ENCODE peak calls at places on chromosomes 16 and 17, in four cellular contexts. L is left ventricle myocardium inferior, X is ascending aorta, O is neuronal stem cell. F is an unnamed sample.
A peak's percentile ranks its signal among the peaks of the same experiment; 100 is the strongest.

GRCh38 chr16:12260647-12261262 is 284.2 kb downstream of the SNX29 start:
- DNase-seq in L (no peak), X (no peak), O (no peak), F (no peak)

GRCh38 chr17:17188586-17188985 is 17.5 kb downstream of the PLD6 start:
- DNase-seq in L (no peak), X (no peak), O (no peak), F (no peak)

GRCh38 chr17:63222655-63223054 is 223.5 kb downstream of the CYB561 start:
- DNase-seq in L (no peak), X (no peak), O (no peak), F (no peak)

GRCh38 chr16:55367796-55368195 is 43.8 kb downstream of the IRX6 start:
- DNase-seq in L (no peak), X (no peak), O (no peak), F (no peak)

GRCh38 chr17:41777579-41778188 is 8.8 kb downstream of the JUP start:
- DNase-seq in L (peak; percentile 83), X (no peak), O (no peak), F (no peak)

GRCh38 chr16:28091706-28092105 is 28.2 kb upstream of the GSG1L start:
- DNase-seq in L (no peak), X (no peak), O (no peak), F (no peak)

GRCh38 chr17:18136357-18136756 is 27.8 kb downstream of the MYO15A start:
- DNase-seq in L (no peak), X (no peak), O (no peak), F (no peak)

GRCh38 chr16:76976756-76977155 is 214.2 kb upstream of the MON1B start:
- DNase-seq in L (no peak), X (no peak), O (no peak), F (no peak)

GRCh38 chr17:1145311-1145986 is 34.3 kb downstream of the ABR start:
- DNase-seq in L (no peak), X (no peak), O (no peak), F (no peak)

GRCh38 chr17:45338023-45338781 is 21.4 kb upstream of the MAP3K14 start:
- DNase-seq in L (no peak), X (peak; percentile 71), O (no peak), F (no peak)

GRCh38 chr16:14455577-14455976 is 174.5 kb downstream of the PARN start:
- DNase-seq in L (no peak), X (no peak), O (no peak), F (no peak)

GRCh38 chr16:65621640-65622039 is 499.8 kb upstream of the CDH11 start:
- DNase-seq in L (peak; percentile 16), X (no peak), O (no peak), F (no peak)

GRCh38 chr16:64914-65255 is 7.5 kb downstream of the RHBDF1 start:
- DNase-seq in L (no peak), X (no peak), O (no peak), F (no peak)

GRCh38 chr16:77869997-77870813 is 81.8 kb downstream of the VAT1L start:
- DNase-seq in L (peak; percentile 31), X (peak; percentile 76), O (no peak), F (no peak)

GRCh38 chr17:46834846-46835245 is 16.4 kb upstream of the WNT3 start:
- DNase-seq in L (no peak), X (no peak), O (no peak), F (no peak)

GRCh38 chr16:11190585-11191565 is 65.1 kb downstream of the SOCS1 start:
- DNase-seq in L (no peak), X (no peak), O (no peak), F (no peak)

GRCh38 chr17:42846594-42847280 is 2.4 kb downstream of the AOC2 start:
- DNase-seq in L (no peak), X (no peak), O (no peak), F (no peak)

GRCh38 chr17:32331243-32332040 is 10.5 kb downstream of the C17orf75 start:
- DNase-seq in L (no peak), X (no peak), O (no peak), F (peak; percentile 93)

GRCh38 chr17:60641810-60642220 is 35.8 kb upstream of the BCAS3 start:
- DNase-seq in L (no peak), X (peak; percentile 74), O (peak; percentile 20), F (peak; percentile 65)

GRCh38 chr16:31333686-31334649 is 21.0 kb upstream of the ITGAX start:
- DNase-seq in L (no peak), X (no peak), O (no peak), F (peak; percentile 3)

GRCh38 chr17:3033248-3033640 is 30.2 kb downstream of the OR1D5 start:
- DNase-seq in L (no peak), X (no peak), O (no peak), F (no peak)

GRCh38 chr17:64503821-64504768 is 2.0 kb downstream of the DDX5 start:
- DNase-seq in L (no peak), X (no peak), O (no peak), F (no peak)

GRCh38 chr17:42421479-42422332 is 1.4 kb downstream of the CAVIN1 start:
- DNase-seq in L (peak; percentile 56), X (peak; percentile 81), O (no peak), F (no peak)

GRCh38 chr16:25841776-25842175 is 150.0 kb downstream of the HS3ST4 start:
- DNase-seq in L (no peak), X (no peak), O (no peak), F (no peak)

GRCh38 chr16:25834101-25834500 is 142.3 kb downstream of the HS3ST4 start:
- DNase-seq in L (no peak), X (no peak), O (no peak), F (no peak)

GRCh38 chr16:25838724-25839186 is 147.0 kb downstream of the HS3ST4 start:
- DNase-seq in L (no peak), X (no peak), O (peak; percentile 61), F (peak; percentile 67)
- H3K4me3 ChIP-seq in L (no peak overlapping the region), X (no peak overlapping the region), O (no peak overlapping the region), F (peak overlapping the region; percentile 53)

DNA sequence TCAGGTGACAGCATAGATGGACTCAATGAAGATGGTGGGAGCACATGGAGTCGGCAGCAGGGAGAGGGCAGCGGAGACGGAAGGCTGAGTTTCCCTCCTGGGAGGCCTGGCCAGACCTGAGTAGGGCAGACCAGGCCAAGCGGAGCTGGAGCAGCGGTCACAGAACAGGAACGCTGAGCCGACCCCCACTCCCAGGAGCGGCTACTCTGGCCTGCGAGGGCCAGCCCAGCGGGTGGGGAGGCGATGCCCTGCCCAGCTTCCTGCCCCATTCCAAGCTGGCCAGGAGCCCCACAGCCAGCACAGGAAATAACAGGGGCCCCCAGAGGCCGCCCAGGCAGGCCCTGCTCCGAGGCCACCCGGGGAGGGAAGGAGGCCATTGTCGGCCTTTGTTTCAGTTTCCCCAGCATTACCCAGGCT is 79.8 kb downstream of the ZNF423 start:
- DNase-seq in L (peak; percentile 40), X (no peak), O (no peak), F (no peak)
- H3K4me3 ChIP-seq in L (peak overlapping the region; percentile 35), X (peak overlapping the region; percentile 4), O (no peak overlapping the region), F (no peak overlapping the region)

DNA sequence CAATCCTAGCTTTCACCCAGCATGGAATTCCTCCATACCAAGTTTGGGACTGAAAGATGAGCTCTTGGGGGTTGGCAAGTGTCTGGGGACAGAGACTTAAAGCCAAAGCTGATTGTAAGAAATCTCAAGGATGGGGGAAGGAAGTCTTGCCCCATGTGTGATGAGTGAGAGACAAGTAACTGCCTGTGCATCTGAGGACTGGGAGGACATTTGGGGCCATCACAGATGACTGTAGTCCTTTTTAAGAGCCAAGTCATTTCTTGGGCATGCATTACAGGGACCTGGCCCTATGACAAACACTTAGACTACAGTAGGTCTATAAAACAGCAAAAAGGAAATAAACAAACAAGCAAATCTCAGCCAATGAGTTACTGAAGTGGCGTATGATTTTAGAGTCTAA is 36.3 kb upstream of the CCL2 start:
- DNase-seq in L (no peak), X (no peak), O (no peak), F (no peak)
- H3K4me3 ChIP-seq in L (no peak overlapping the region), X (no peak overlapping the region), O (no peak overlapping the region), F (no peak overlapping the region)

GRCh38 chr17:81929253-81930141 is 2.0 kb upstream of the MAFG start:
- DNase-seq in L (no peak), X (no peak), O (no peak), F (no peak)
- H3K4me3 ChIP-seq in L (no peak overlapping the region), X (no peak overlapping the region), O (no peak overlapping the region), F (peak overlapping the region; percentile 93)

GRCh38 chr16:89243664-89244063 is 26.2 kb downstream of the ZNF778 start:
- DNase-seq in L (no peak), X (no peak), O (no peak), F (no peak)

GRCh38 chr16:89246903-89247733 is 29.6 kb downstream of the ZNF778 start:
- DNase-seq in L (peak; percentile 85), X (peak; percentile 90), O (peak; percentile 87), F (no peak)

GRCh38 chr16:89244754-89245153 is 27.3 kb downstream of the ZNF778 start:
- DNase-seq in L (no peak), X (no peak), O (no peak), F (no peak)

GRCh38 chr16:89246383-89246902 is 28.9 kb downstream of the ZNF778 start:
- DNase-seq in L (no peak), X (no peak), O (no peak), F (no peak)

GRCh38 chr16:89248196-89249005 is 30.9 kb downstream of the ZNF778 start:
- DNase-seq in L (no peak), X (no peak), O (no peak), F (no peak)
- H3K4me3 ChIP-seq in L (peak overlapping the region; percentile 70), X (peak overlapping the region; percentile 58), O (peak overlapping the region; percentile 84), F (no peak overlapping the region)

DNA sequence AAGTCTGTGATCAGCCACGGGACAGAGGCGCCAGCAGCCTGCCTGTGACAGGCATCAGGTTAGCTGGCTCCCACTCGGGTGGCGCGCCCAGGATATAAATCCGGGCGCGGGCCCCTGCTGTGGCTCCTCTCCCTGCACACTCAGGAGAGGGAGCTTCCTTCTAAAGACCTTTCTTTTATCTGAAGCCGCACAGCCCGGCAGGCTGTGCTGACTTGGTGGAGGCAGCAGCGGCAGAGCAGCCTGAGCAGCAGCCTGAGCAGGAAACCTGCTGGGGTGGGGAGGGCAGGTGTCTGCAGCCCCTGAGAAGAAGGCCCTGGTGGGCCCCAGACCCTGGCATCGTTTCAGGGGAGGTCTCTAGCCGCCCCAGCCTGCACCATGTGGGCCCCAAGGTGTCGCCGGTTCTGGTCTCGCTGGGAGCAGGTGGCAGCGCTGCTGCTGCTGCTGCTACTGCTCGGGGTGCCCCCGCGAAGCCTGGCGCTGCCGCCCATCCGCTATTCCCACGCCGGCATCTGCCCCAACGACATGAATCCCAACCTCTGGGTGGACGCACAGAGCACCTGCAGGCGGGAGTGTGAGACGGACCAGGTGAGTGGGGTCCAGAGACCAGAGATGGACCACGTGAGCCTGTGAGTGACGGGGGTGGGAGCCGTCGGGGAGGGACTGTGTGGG is at the start of gene WFIKKN2:
- DNase-seq in L (no peak), X (no peak), O (no peak), F (no peak)
- H3K4me3 ChIP-seq in L (peak within 1 kb of the TSS; percentile 55), X (peak within 1 kb of the TSS; percentile 43), O (no peak within 1 kb of the TSS), F (no peak within 1 kb of the TSS)

GRCh38 chr17:36824678-36825091 is 112.6 kb upstream of the LHX1 start:
- DNase-seq in L (no peak), X (no peak), O (no peak), F (no peak)
- H3K4me3 ChIP-seq in L (no peak overlapping the region), X (no peak overlapping the region), O (peak overlapping the region; percentile 23), F (no peak overlapping the region)

F was measured in SK-N-MC.